ENCODE peak calls at places on chromosome X, in nine cellular contexts. K is kidney, C is Panc1, L is cardiac muscle cell, N is NB4, U is heart left ventricle, Z is fibroblast of mammary gland, A is left ventricle myocardium inferior, F is brain microvascular endothelial cell. J is an unnamed sample.

GRCh38 chrX:11530621-11531020 is 135.1 kb downstream of the ARHGAP6 start:
- DNase-seq in Z (peak), L (no peak), U (no peak), A (no peak), C (no peak), N (no peak), K (no peak), F (no peak), J (no peak)

GRCh38 chrX:1502853-1503252 is 34.1 kb downstream of the P2RY8 start:
- DNase-seq in A (no peak), N (no peak), F (no peak), C (no peak), Z (no peak), U (no peak), L (no peak), K (no peak), J (no peak)

GRCh38 chrX:108439434-108439883 is at the start of gene COL4A5:
- DNase-seq in A (peak), F (peak), C (peak), U (peak), N (peak), Z (peak), K (no peak), L (peak), J (peak)

GRCh38 chrX:17459008-17459407 is 84.0 kb downstream of the NHS start:
- DNase-seq in N (no peak), U (no peak), A (peak), C (no peak), L (peak), K (no peak), Z (peak), F (no peak), J (no peak)

GRCh38 chrX:112473654-112474053 is 206.1 kb downstream of the LHFPL1 start:
- DNase-seq in C (no peak), N (no peak), F (no peak), Z (no peak), K (no peak), A (no peak), L (no peak), U (no peak), J (no peak)

GRCh38 chrX:22278375-22278774 is 5.7 kb downstream of the CBLL2 start:
- DNase-seq in U (no peak), C (no peak), F (no peak), N (no peak), K (no peak), L (no peak), A (no peak), Z (peak), J (no peak)

GRCh38 chrX:153305941-153306464 is 15.6 kb downstream of the PNMA6F start:
- DNase-seq in F (no peak), L (no peak), N (no peak), C (no peak), K (no peak), U (no peak), A (no peak), Z (no peak), J (no peak)

GRCh38 chrX:10519278-10519677 is 101.1 kb downstream of the MID1 start:
- DNase-seq in K (no peak), A (no peak), L (peak), U (no peak), N (no peak), Z (no peak), F (no peak), C (no peak), J (no peak)

GRCh38 chrX:45806410-45807121 is 605.9 kb upstream of the DIPK2B start:
- DNase-seq in U (no peak), K (no peak), L (peak), Z (peak), A (no peak), C (no peak), F (peak), N (peak), J (peak)

GRCh38 chrX:21798677-21799219 is 40.7 kb upstream of the MBTPS2 start:
- DNase-seq in N (no peak), U (peak), C (peak), F (peak), L (peak), A (no peak), K (no peak), Z (peak), J (no peak)

GRCh38 chrX:100812216-100813158 is 7.7 kb upstream of the CSTF2 start:
- DNase-seq in F (no peak), A (no peak), U (no peak), Z (no peak), C (no peak), L (peak), K (no peak), N (no peak), J (no peak)

GRCh38 chrX:24243692-24244091 is 70.2 kb downstream of the SUPT20HL2 start:
- DNase-seq in C (no peak), U (no peak), Z (peak), K (no peak), F (no peak), A (no peak), L (peak), N (no peak), J (no peak)

GRCh38 chrX:39000802-39001201 is 199.5 kb downstream of the MID1IP1 start:
- DNase-seq in A (no peak), K (no peak), C (no peak), U (no peak), F (no peak), L (no peak), N (no peak), Z (peak), J (no peak)

GRCh38 chrX:87661761-87662160 is 144.2 kb downstream of the KLHL4 start:
- DNase-seq in F (no peak), K (no peak), N (no peak), A (no peak), U (no peak), C (no peak), L (peak), Z (no peak), J (no peak)

GRCh38 chrX:87663421-87663820 is 145.8 kb downstream of the KLHL4 start:
- DNase-seq in N (no peak), A (no peak), U (no peak), L (peak), K (no peak), F (no peak), Z (no peak), C (no peak), J (no peak)

DNA sequence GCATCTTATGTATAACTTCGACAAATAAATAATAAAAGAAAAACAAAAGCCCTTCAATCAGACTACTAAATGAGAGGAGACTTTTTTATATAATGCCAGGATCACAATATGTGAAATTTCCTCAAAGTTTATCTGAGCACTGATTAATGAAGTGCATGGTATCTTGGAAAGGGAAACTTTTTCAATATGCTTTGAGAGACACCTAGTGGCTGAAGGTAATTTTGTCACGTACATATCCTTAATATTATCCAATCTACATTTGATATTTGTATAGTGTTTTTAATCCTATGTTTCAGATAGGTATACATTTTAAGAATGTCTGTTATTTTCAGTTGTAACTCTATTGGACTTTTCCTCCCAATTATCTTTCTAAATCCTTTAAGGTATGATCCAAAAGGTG is 146.8 kb downstream of the KLHL4 start:
- DNase-seq in F (no peak), C (peak), L (peak), N (peak), A (no peak), U (no peak), K (no peak), Z (peak), J (no peak)
- TF ChIP-seq CTCF in F (peak), C (peak), L (peak), N (no peak), A (peak), U (peak), K (peak), Z (peak), J (no peak)

GRCh38 chrX:118216086-118216485 is 99.5 kb upstream of the KLHL13 start:
- DNase-seq in N (no peak), C (no peak), F (no peak), L (no peak), A (no peak), Z (no peak), U (no peak), K (no peak), J (no peak)
- H3K4me3 ChIP-seq in N (no peak), C (no peak), F (no peak), L (no peak), A (no peak), Z (no peak), U (no peak), K (no peak), J (no peak)

DNA sequence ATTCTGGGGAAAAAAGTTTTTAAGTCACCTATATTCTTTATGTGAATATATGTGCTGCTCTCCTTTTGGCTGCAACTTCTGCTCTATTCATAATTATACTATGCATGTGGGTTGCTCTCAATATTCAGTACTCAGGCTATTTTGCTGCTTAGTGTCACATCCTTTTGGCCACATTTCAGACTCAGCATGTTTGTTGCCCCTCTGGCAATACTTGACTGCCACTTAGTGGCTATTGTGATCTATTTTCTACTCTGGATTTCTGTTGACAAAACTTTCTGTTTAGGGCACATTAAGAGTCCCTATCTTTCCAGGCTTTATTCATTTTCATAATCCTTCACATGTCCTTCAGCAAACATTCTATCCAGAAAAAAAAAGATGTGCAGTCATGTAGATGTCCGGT is 15.8 kb upstream of the CT45A1 start:
- DNase-seq in C (no peak), F (no peak), N (no peak), L (no peak), Z (no peak), U (no peak), A (no peak), K (no peak), J (no peak)
- TF ChIP-seq CTCF in C (peak), F (no peak), N (no peak), L (no peak), Z (no peak), U (no peak), A (peak), K (no peak), J (no peak)

GRCh38 chrX:69153060-69153730 is 12.1 kb downstream of the PJA1 start:
- DNase-seq in K (peak), N (peak), Z (peak), F (peak), L (peak), A (no peak), U (no peak), C (no peak), J (no peak)

GRCh38 chrX:69152398-69152797 is 12.9 kb downstream of the PJA1 start:
- DNase-seq in N (peak), C (no peak), L (no peak), Z (no peak), U (peak), F (no peak), A (no peak), K (no peak), J (no peak)

GRCh38 chrX:69149466-69150293 is 15.6 kb downstream of the PJA1 start:
- DNase-seq in U (no peak), F (no peak), Z (no peak), K (no peak), N (no peak), A (no peak), L (no peak), C (no peak), J (no peak)

GRCh38 chrX:69151898-69152297 is 13.4 kb downstream of the PJA1 start:
- DNase-seq in U (no peak), N (no peak), F (no peak), A (no peak), L (no peak), K (no peak), Z (no peak), C (no peak), J (no peak)

GRCh38 chrX:69150294-69150960 is 14.8 kb downstream of the PJA1 start:
- DNase-seq in A (no peak), K (no peak), C (no peak), L (no peak), F (no peak), Z (no peak), U (no peak), N (no peak), J (no peak)
- H3K4me3 ChIP-seq in A (no peak), K (no peak), C (no peak), L (no peak), F (no peak), Z (no peak), U (no peak), N (no peak), J (no peak)

GRCh38 chrX:72128881-72129280 is 2.8 kb downstream of the RTL5 start:
- DNase-seq in Z (peak), C (no peak), N (peak), F (no peak), L (peak), K (no peak), A (no peak), U (no peak), J (no peak)
- TF ChIP-seq CTCF in Z (peak), C (peak), N (peak), F (peak), L (peak), K (no peak), A (peak), U (peak), J (peak)

GRCh38 chrX:133742602-133743305 is 242.6 kb downstream of the GPC3 start:
- DNase-seq in N (no peak), L (peak), K (no peak), Z (no peak), F (no peak), U (no peak), A (no peak), C (no peak), J (no peak)

GRCh38 chrX:133749951-133750350 is 235.4 kb downstream of the GPC3 start:
- DNase-seq in Z (no peak), L (no peak), F (no peak), U (no peak), N (no peak), A (no peak), K (no peak), C (no peak), J (no peak)

GRCh38 chrX:133745361-133745760 is 240.0 kb downstream of the GPC3 start:
- DNase-seq in F (no peak), L (no peak), C (no peak), U (no peak), N (no peak), Z (no peak), K (no peak), A (no peak), J (no peak)

GRCh38 chrX:133749370-133749769 is 236.0 kb downstream of the GPC3 start:
- DNase-seq in F (no peak), K (no peak), L (no peak), A (no peak), Z (no peak), U (no peak), N (no peak), C (no peak), J (no peak)

DNA sequence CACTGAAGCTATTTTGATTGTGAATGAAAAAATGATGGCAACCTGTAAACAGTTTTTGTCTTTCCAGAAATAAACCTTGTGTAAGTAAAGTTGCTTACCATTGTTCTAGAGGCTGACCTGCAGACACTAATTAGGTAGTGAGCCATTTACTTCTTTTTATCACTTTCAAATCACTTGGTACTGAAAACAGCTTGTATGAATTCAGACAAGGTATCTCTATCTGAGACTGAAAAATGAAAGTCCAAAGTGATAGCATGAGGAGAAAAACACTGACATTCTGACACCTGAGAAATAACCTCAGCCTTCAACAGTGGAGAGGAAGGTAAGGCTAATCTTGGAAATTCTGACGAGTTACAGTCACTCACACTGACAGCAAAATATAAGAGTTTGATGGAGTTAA is 238.8 kb downstream of the GPC3 start:
- DNase-seq in Z (no peak), N (no peak), A (no peak), F (no peak), L (no peak), U (no peak), K (no peak), C (no peak), J (no peak)
- H3K4me3 ChIP-seq in Z (no peak), N (no peak), A (no peak), F (no peak), L (no peak), U (no peak), K (no peak), C (no peak), J (no peak)

GRCh38 chrX:19724409-19724808 is 163.0 kb downstream of the SH3KBP1 start:
- DNase-seq in U (no peak), C (no peak), Z (no peak), L (no peak), N (no peak), A (no peak), F (no peak), K (no peak), J (no peak)
- TF ChIP-seq CTCF in U (no peak), C (no peak), Z (no peak), L (no peak), N (no peak), A (no peak), F (no peak), K (no peak), J (no peak)

GRCh38 chrX:28651186-28651585 is 63.9 kb downstream of the IL1RAPL1 start:
- DNase-seq in N (no peak), K (no peak), Z (no peak), U (no peak), F (no peak), A (no peak), L (no peak), C (no peak), J (no peak)
- H3K4me3 ChIP-seq in N (no peak), K (no peak), Z (no peak), U (no peak), F (no peak), A (no peak), L (no peak), C (no peak), J (no peak)

GRCh38 chrX:52262195-52262546 is 77.5 kb downstream of the MAGED4 start:
- DNase-seq in N (no peak), C (no peak), L (no peak), Z (no peak), F (no peak), A (no peak), K (no peak), U (no peak), J (no peak)
- TF ChIP-seq CTCF in N (no peak), C (no peak), L (no peak), Z (no peak), F (no peak), A (no peak), K (no peak), U (no peak), J (no peak)

J was measured in AG04449.